ENCODE peak calls at places on chromosomes 4 and X, in eight cellular contexts. F, O, A, R, H, K, U and Y are unnamed samples.

GRCh38 chr4:166839615-166840251 is 394.6 kb downstream of the SPOCK3 start:
- DNase-seq in F (no peak), O (no peak), A (no peak), R (no peak), H (no peak), K (no peak), U (no peak), Y (no peak)

GRCh38 chr4:111984169-111984873 is 160.9 kb upstream of the FAM241A start:
- DNase-seq in F (no peak), O (no peak), A (no peak), R (no peak), H (no peak), K (no peak), U (no peak), Y (no peak)

GRCh38 chr4:72701987-72702819 is 133.2 kb upstream of the ADAMTS3 start:
- DNase-seq in F (peak), O (no peak), A (no peak), R (no peak), H (no peak), K (peak), U (no peak), Y (no peak)

GRCh38 chr4:128570380-128570779 is 239.1 kb upstream of the JADE1 start:
- DNase-seq in F (no peak), O (no peak), A (no peak), R (no peak), H (no peak), K (no peak), U (peak), Y (no peak)

GRCh38 chr4:149047368-149047767 is 605.2 kb upstream of the NR3C2 start:
- DNase-seq in F (no peak), O (no peak), A (no peak), R (no peak), H (no peak), K (no peak), U (no peak), Y (no peak)

GRCh38 chr4:164134388-164134787 is 619.5 kb upstream of the SMIM31 start:
- DNase-seq in F (no peak), O (no peak), A (no peak), R (no peak), H (no peak), K (no peak), U (no peak), Y (no peak)

GRCh38 chr4:140300271-140300970 is 73.0 kb upstream of the SCOC start:
- DNase-seq in F (no peak), O (no peak), A (no peak), R (no peak), H (no peak), K (no peak), U (no peak), Y (no peak)

GRCh38 chrX:69808375-69808774 is 192.5 kb downstream of the EDA start:
- DNase-seq in F (no peak), O (no peak), A (no peak), R (no peak), H (no peak), K (no peak), U (no peak), Y (no peak)

GRCh38 chr4:110512901-110513300 is 36.9 kb downstream of the ENPEP start:
- DNase-seq in F (no peak), O (no peak), A (no peak), R (no peak), H (no peak), K (no peak), U (no peak), Y (no peak)

GRCh38 chrX:135625995-135626394 is 87.4 kb upstream of the CT45A1 start:
- DNase-seq in F (no peak), O (no peak), A (no peak), R (no peak), H (no peak), K (no peak), U (no peak), Y (no peak)

GRCh38 chr4:173489514-173489913 is 40.5 kb downstream of the HAND2 start:
- DNase-seq in F (no peak), O (no peak), A (no peak), R (no peak), H (no peak), K (no peak), U (no peak), Y (no peak)

GRCh38 chr4:130336585-130337217 is 1240.7 kb downstream of the C4orf33 start:
- DNase-seq in F (no peak), O (no peak), A (no peak), R (no peak), H (no peak), K (no peak), U (no peak), Y (no peak)

GRCh38 chrX:2508648-2509335 is 8.0 kb upstream of the DHRSX start:
- DNase-seq in F (no peak), O (no peak), A (no peak), R (no peak), H (no peak), K (no peak), U (no peak), Y (no peak)

GRCh38 chrX:110082156-110082555 is 79.2 kb downstream of the TMEM164 start:
- DNase-seq in F (no peak), O (no peak), A (no peak), R (no peak), H (no peak), K (no peak), U (no peak), Y (no peak)

GRCh38 chr4:187090401-187090800 is 366.7 kb upstream of the FAT1 start:
- DNase-seq in F (no peak), O (no peak), A (no peak), R (no peak), H (no peak), K (no peak), U (no peak), Y (no peak)

GRCh38 chrX:72046447-72046846 is 85.3 kb downstream of the RTL5 start:
- DNase-seq in F (no peak), O (no peak), A (no peak), R (no peak), H (no peak), K (no peak), U (no peak), Y (no peak)

GRCh38 chr4:170087163-170087700 is 2.5 kb downstream of the AADAT start:
- DNase-seq in F (no peak), O (no peak), A (no peak), R (no peak), H (no peak), K (no peak), U (no peak), Y (no peak)

GRCh38 chrX:94633237-94633636 is 959.2 kb downstream of the FAM133A start:
- DNase-seq in F (no peak), O (no peak), A (no peak), R (no peak), H (no peak), K (no peak), U (no peak), Y (no peak)

GRCh38 chr4:114653675-114654074 is 55.1 kb downstream of the UGT8 start:
- DNase-seq in F (no peak), O (no peak), A (no peak), R (no peak), H (no peak), K (no peak), U (no peak), Y (no peak)